ENCODE peak calls at places on chromosomes 5 and 9, in five cellular contexts. One of them, this sample, is unnamed.

GRCh38 chr9:97506264-97506663 is 4.8 kb downstream of the TMOD1 start:
- DNase-seq in left lung: no peak
- DNase-seq in NB4: no peak
- DNase-seq in left ventricle myocardium inferior: no peak
- DNase-seq in CD8-positive, alpha-beta T cell: no peak
- DNase-seq in this sample: no peak

GRCh38 chr5:122152266-122152900 is 23.0 kb downstream of the ZNF474 start:
- DNase-seq in CD8-positive, alpha-beta T cell: no peak
- DNase-seq in left lung: no peak
- DNase-seq in left ventricle myocardium inferior: no peak
- DNase-seq in NB4: no peak
- DNase-seq in this sample: no peak

GRCh38 chr9:61665829-61666228 is 476.0 kb downstream of the SPATA31A7 start:
- DNase-seq in CD8-positive, alpha-beta T cell: no peak
- DNase-seq in left ventricle myocardium inferior: no peak
- DNase-seq in NB4: no peak
- DNase-seq in left lung: no peak
- DNase-seq in this sample: no peak

GRCh38 chr5:100755435-100755834 is 147.6 kb downstream of the ST8SIA4 start:
- DNase-seq in NB4: no peak
- DNase-seq in left lung: no peak
- DNase-seq in CD8-positive, alpha-beta T cell: no peak
- DNase-seq in left ventricle myocardium inferior: no peak
- DNase-seq in this sample: no peak

GRCh38 chr9:114803459-114803858 is 2.4 kb downstream of the TNFSF15 start:
- DNase-seq in left lung: no peak
- DNase-seq in CD8-positive, alpha-beta T cell: no peak
- DNase-seq in left ventricle myocardium inferior: peak; percentile 21
- DNase-seq in NB4: no peak
- DNase-seq in this sample: no peak

GRCh38 chr5:160665460-160665859 is 186.6 kb downstream of the ATP10B start:
- DNase-seq in NB4: no peak
- DNase-seq in left ventricle myocardium inferior: no peak
- DNase-seq in CD8-positive, alpha-beta T cell: no peak
- DNase-seq in left lung: no peak
- DNase-seq in this sample: no peak

GRCh38 chr9:107733530-107733907 is 243.9 kb upstream of the KLF4 start:
- DNase-seq in CD8-positive, alpha-beta T cell: no peak
- DNase-seq in left lung: no peak
- DNase-seq in NB4: no peak
- DNase-seq in left ventricle myocardium inferior: peak; percentile 61
- DNase-seq in this sample: no peak

GRCh38 chr5:93675458-93676450 is 65.6 kb downstream of the POU5F2 start:
- DNase-seq in left ventricle myocardium inferior: no peak
- DNase-seq in left lung: no peak
- DNase-seq in CD8-positive, alpha-beta T cell: no peak
- DNase-seq in NB4: no peak
- DNase-seq in this sample: peak; percentile 39

GRCh38 chr5:96157841-96158291 is 196.2 kb upstream of the ELL2 start:
- DNase-seq in NB4: no peak
- DNase-seq in CD8-positive, alpha-beta T cell: no peak
- DNase-seq in left ventricle myocardium inferior: no peak
- DNase-seq in left lung: no peak
- DNase-seq in this sample: no peak
- TF ChIP-seq CTCF in NB4: no peak
- TF ChIP-seq CTCF in CD8-positive, alpha-beta T cell: no peak
- TF ChIP-seq CTCF in left ventricle myocardium inferior: no peak
- TF ChIP-seq CTCF in left lung: no peak
- TF ChIP-seq CTCF in this sample: no peak

GRCh38 chr9:132537352-132537751 is 45.1 kb upstream of the BARHL1 start:
- DNase-seq in left ventricle myocardium inferior: no peak
- DNase-seq in CD8-positive, alpha-beta T cell: no peak
- DNase-seq in left lung: no peak
- DNase-seq in NB4: no peak
- DNase-seq in this sample: no peak
- TF ChIP-seq CTCF in left ventricle myocardium inferior: no peak
- TF ChIP-seq CTCF in CD8-positive, alpha-beta T cell: no peak
- TF ChIP-seq CTCF in left lung: no peak
- TF ChIP-seq CTCF in NB4: no peak
- TF ChIP-seq CTCF in this sample: no peak

GRCh38 chr5:156826150-156826549 is 23.9 kb upstream of the PPP1R2B start:
- DNase-seq in left ventricle myocardium inferior: no peak
- DNase-seq in NB4: peak; percentile 6
- DNase-seq in CD8-positive, alpha-beta T cell: no peak
- DNase-seq in left lung: no peak
- DNase-seq in this sample: no peak

GRCh38 chr5:156819967-156820581 is 30.0 kb upstream of the PPP1R2B start:
- DNase-seq in NB4: no peak
- DNase-seq in left lung: no peak
- DNase-seq in CD8-positive, alpha-beta T cell: no peak
- DNase-seq in left ventricle myocardium inferior: no peak
- DNase-seq in this sample: no peak

GRCh38 chr5:156824241-156824640 is 25.9 kb upstream of the PPP1R2B start:
- DNase-seq in left lung: no peak
- DNase-seq in NB4: no peak
- DNase-seq in left ventricle myocardium inferior: no peak
- DNase-seq in CD8-positive, alpha-beta T cell: no peak
- DNase-seq in this sample: no peak

GRCh38 chr5:156825688-156826087 is 24.4 kb upstream of the PPP1R2B start:
- DNase-seq in CD8-positive, alpha-beta T cell: no peak
- DNase-seq in left lung: no peak
- DNase-seq in NB4: no peak
- DNase-seq in left ventricle myocardium inferior: no peak
- DNase-seq in this sample: no peak

DNA sequence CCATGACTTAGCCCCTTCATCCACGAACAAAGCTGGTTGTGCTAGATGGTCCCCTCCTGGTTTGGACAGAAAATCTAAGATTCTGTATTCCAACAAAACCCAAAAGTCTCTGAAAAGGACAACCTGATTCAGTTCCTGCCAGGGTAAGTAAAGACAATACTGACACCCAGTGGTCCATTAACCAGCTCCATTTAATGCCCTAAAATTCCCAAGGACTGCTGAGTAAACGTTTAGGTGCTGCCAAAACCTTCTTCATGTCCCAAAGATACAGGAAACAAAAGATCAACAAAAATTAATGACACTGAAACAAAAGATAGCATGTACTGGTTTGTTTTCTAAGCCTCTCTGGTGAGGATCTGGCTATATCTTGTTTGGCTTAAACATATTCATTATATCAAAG is 25.3 kb upstream of the PPP1R2B start:
- DNase-seq in left ventricle myocardium inferior: no peak
- DNase-seq in left lung: no peak
- DNase-seq in NB4: peak; percentile 2
- DNase-seq in CD8-positive, alpha-beta T cell: no peak
- DNase-seq in this sample: no peak
- TF ChIP-seq CTCF in left ventricle myocardium inferior: peak; percentile 61
- TF ChIP-seq CTCF in left lung: peak; percentile 18
- TF ChIP-seq CTCF in NB4: no peak
- TF ChIP-seq CTCF in CD8-positive, alpha-beta T cell: no peak
- TF ChIP-seq CTCF in this sample: peak; percentile 63

DNA sequence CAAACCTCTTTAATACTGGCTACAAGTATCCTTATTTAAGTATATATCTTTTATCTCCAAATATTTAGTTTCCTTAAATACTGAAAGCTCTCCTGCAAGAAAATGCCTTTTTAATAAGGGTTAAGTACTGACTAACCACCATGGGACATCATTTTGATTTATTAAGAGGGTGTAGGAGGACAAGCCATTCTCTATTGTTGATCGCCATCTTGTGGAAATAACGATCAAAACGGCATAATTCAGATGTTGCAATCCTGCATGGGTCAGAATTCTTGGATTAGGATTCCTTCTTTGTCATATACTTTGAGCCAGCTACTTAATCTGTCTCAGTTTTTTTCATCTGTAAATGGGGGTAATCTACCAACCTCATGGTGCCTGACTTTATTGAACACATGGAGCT is 28.7 kb upstream of the C5orf46 start:
- DNase-seq in NB4: peak; percentile 63
- DNase-seq in left lung: no peak
- DNase-seq in CD8-positive, alpha-beta T cell: no peak
- DNase-seq in left ventricle myocardium inferior: no peak
- DNase-seq in this sample: peak; percentile 9
- TF ChIP-seq CTCF in NB4: peak; percentile 14
- TF ChIP-seq CTCF in left lung: peak; percentile 28
- TF ChIP-seq CTCF in CD8-positive, alpha-beta T cell: no peak
- TF ChIP-seq CTCF in left ventricle myocardium inferior: peak; percentile 61
- TF ChIP-seq CTCF in this sample: peak; percentile 57

DNA sequence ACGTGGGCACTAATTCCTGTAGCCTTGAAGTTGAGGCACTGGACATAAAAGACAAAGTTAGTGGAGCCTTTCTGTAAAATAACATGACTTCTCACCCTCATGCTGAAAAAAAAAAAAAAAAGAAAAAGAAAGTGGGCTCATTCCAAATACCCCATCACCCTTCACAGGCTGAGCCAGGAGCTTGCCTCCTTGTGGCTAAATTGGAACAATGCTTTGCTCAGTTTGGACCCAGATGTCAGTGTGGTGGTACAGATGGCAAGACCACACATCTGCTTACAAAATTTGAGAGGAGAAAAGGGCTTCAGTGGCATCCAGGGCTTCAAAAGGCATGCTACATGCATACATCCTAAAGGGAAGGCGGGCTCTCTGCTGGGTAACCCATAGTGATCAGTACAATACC is 342.8 kb downstream of the EBF1 start:
- DNase-seq in CD8-positive, alpha-beta T cell: no peak
- DNase-seq in left ventricle myocardium inferior: no peak
- DNase-seq in left lung: no peak
- DNase-seq in NB4: no peak
- DNase-seq in this sample: no peak
- TF ChIP-seq CTCF in CD8-positive, alpha-beta T cell: no peak
- TF ChIP-seq CTCF in left ventricle myocardium inferior: no peak
- TF ChIP-seq CTCF in left lung: no peak
- TF ChIP-seq CTCF in NB4: no peak
- TF ChIP-seq CTCF in this sample: no peak

GRCh38 chr5:43469671-43470396 is 13.8 kb downstream of the TMEM267 start:
- DNase-seq in left lung: no peak
- DNase-seq in left ventricle myocardium inferior: no peak
- DNase-seq in NB4: no peak
- DNase-seq in CD8-positive, alpha-beta T cell: no peak
- DNase-seq in this sample: no peak
- TF ChIP-seq CTCF in left lung: no peak
- TF ChIP-seq CTCF in left ventricle myocardium inferior: no peak
- TF ChIP-seq CTCF in NB4: no peak
- TF ChIP-seq CTCF in CD8-positive, alpha-beta T cell: no peak
- TF ChIP-seq CTCF in this sample: peak; percentile 20

GRCh38 chr9:91193658-91194391 is 167.9 kb downstream of the AUH start:
- DNase-seq in left lung: peak; percentile 87
- DNase-seq in left ventricle myocardium inferior: peak; percentile 87
- DNase-seq in CD8-positive, alpha-beta T cell: peak; percentile 83
- DNase-seq in NB4: peak; percentile 96
- DNase-seq in this sample: no peak
- TF ChIP-seq CTCF in left lung: no peak
- TF ChIP-seq CTCF in left ventricle myocardium inferior: no peak
- TF ChIP-seq CTCF in CD8-positive, alpha-beta T cell: no peak
- TF ChIP-seq CTCF in NB4: no peak
- TF ChIP-seq CTCF in this sample: no peak

GRCh38 chr9:18743421-18743820 is 269.5 kb downstream of the ADAMTSL1 start:
- DNase-seq in NB4: no peak
- DNase-seq in CD8-positive, alpha-beta T cell: no peak
- DNase-seq in left lung: no peak
- DNase-seq in left ventricle myocardium inferior: no peak
- DNase-seq in this sample: no peak

GRCh38 chr9:18741331-18741730 is 267.4 kb downstream of the ADAMTSL1 start:
- DNase-seq in left ventricle myocardium inferior: no peak
- DNase-seq in CD8-positive, alpha-beta T cell: no peak
- DNase-seq in left lung: no peak
- DNase-seq in NB4: no peak
- DNase-seq in this sample: no peak

GRCh38 chr9:18741880-18742279 is 267.9 kb downstream of the ADAMTSL1 start:
- DNase-seq in left lung: no peak
- DNase-seq in CD8-positive, alpha-beta T cell: no peak
- DNase-seq in NB4: no peak
- DNase-seq in left ventricle myocardium inferior: no peak
- DNase-seq in this sample: no peak

GRCh38 chr9:18739641-18740318 is 265.8 kb downstream of the ADAMTSL1 start:
- DNase-seq in CD8-positive, alpha-beta T cell: no peak
- DNase-seq in NB4: no peak
- DNase-seq in left ventricle myocardium inferior: no peak
- DNase-seq in left lung: no peak
- DNase-seq in this sample: peak; percentile 90

GRCh38 chr9:18739127-18739526 is 265.2 kb downstream of the ADAMTSL1 start:
- DNase-seq in CD8-positive, alpha-beta T cell: no peak
- DNase-seq in NB4: no peak
- DNase-seq in left ventricle myocardium inferior: no peak
- DNase-seq in left lung: no peak
- DNase-seq in this sample: no peak
- TF ChIP-seq CTCF in CD8-positive, alpha-beta T cell: no peak
- TF ChIP-seq CTCF in NB4: no peak
- TF ChIP-seq CTCF in left ventricle myocardium inferior: no peak
- TF ChIP-seq CTCF in left lung: no peak
- TF ChIP-seq CTCF in this sample: no peak

GRCh38 chr9:546235-546634 is 295.3 kb upstream of the DMRT1 start:
- DNase-seq in left ventricle myocardium inferior: no peak
- DNase-seq in left lung: no peak
- DNase-seq in CD8-positive, alpha-beta T cell: no peak
- DNase-seq in NB4: no peak
- DNase-seq in this sample: no peak

GRCh38 chr9:545480-545879 is 296.0 kb upstream of the DMRT1 start:
- DNase-seq in NB4: no peak
- DNase-seq in CD8-positive, alpha-beta T cell: no peak
- DNase-seq in left ventricle myocardium inferior: peak; percentile 42
- DNase-seq in left lung: peak; percentile 43
- DNase-seq in this sample: no peak

GRCh38 chr9:549425-549997 is 292.0 kb upstream of the DMRT1 start:
- DNase-seq in left ventricle myocardium inferior: no peak
- DNase-seq in NB4: no peak
- DNase-seq in CD8-positive, alpha-beta T cell: no peak
- DNase-seq in left lung: no peak
- DNase-seq in this sample: no peak

GRCh38 chr9:547309-547708 is 294.2 kb upstream of the DMRT1 start:
- DNase-seq in left ventricle myocardium inferior: no peak
- DNase-seq in NB4: no peak
- DNase-seq in left lung: no peak
- DNase-seq in CD8-positive, alpha-beta T cell: no peak
- DNase-seq in this sample: no peak

GRCh38 chr9:546797-547223 is 294.7 kb upstream of the DMRT1 start:
- DNase-seq in left lung: no peak
- DNase-seq in left ventricle myocardium inferior: no peak
- DNase-seq in CD8-positive, alpha-beta T cell: no peak
- DNase-seq in NB4: peak; percentile 59
- DNase-seq in this sample: no peak
- TF ChIP-seq CTCF in left lung: peak; percentile 20
- TF ChIP-seq CTCF in left ventricle myocardium inferior: peak; percentile 58
- TF ChIP-seq CTCF in CD8-positive, alpha-beta T cell: no peak
- TF ChIP-seq CTCF in NB4: peak; percentile 52
- TF ChIP-seq CTCF in this sample: peak; percentile 53

This sample was measured in epithelial cell of proximal tubule.